ENCODE peak calls at places on chromosome 17, in four cellular contexts. G is RWPE2, N is right lobe of liver, O is upper lobe of left lung. X is an unnamed sample.

GRCh38 chr17:37570527-37571093 is 38.6 kb downstream of the SYNRG start:
- ATAC-seq in O (no peak), G (peak; percentile 100), N (peak; percentile 83), X (no peak)

GRCh38 chr17:21510686-21511367 is 134.7 kb downstream of the KCNJ12 start:
- ATAC-seq in N (peak; percentile 27), G (no peak), O (no peak), X (no peak)

GRCh38 chr17:8859029-8859803 is 8.3 kb downstream of the PIK3R6 start:
- ATAC-seq in O (no peak), N (peak; percentile 38), G (peak; percentile 22), X (no peak)

GRCh38 chr17:21058098-21058893 is 15.5 kb upstream of the USP22 start:
- ATAC-seq in O (no peak), N (no peak), G (peak; percentile 55), X (no peak)

GRCh38 chr17:81693491-81694360 is 9.4 kb upstream of the MRPL12 start:
- ATAC-seq in O (no peak), G (no peak), N (no peak), X (no peak)

GRCh38 chr17:17206913-17207368 is 808 bp upstream of the PLD6 start:
- ATAC-seq in N (no peak), O (no peak), G (no peak), X (peak; percentile 38)

GRCh38 chr17:44095388-44095646 is 24.8 kb downstream of the G6PC3 start:
- ATAC-seq in O (no peak), N (no peak), G (no peak), X (no peak)

GRCh38 chr17:46109603-46110189 is 83.5 kb downstream of the KANSL1 start:
- ATAC-seq in G (no peak), N (no peak), O (peak; percentile 39), X (no peak)

GRCh38 chr17:79165296-79165695 is 90.7 kb downstream of the ENGASE start:
- ATAC-seq in O (no peak), N (no peak), G (no peak), X (no peak)

GRCh38 chr17:17567631-17568030 is 23.9 kb downstream of the PEMT start:
- ATAC-seq in N (peak; percentile 35), O (no peak), G (no peak), X (peak; percentile 57)

GRCh38 chr17:18920911-18921441 is 31.0 kb upstream of the SLC5A10 start:
- ATAC-seq in G (peak; percentile 68), N (peak; percentile 70), O (no peak), X (no peak)

GRCh38 chr17:5485270-5486205 is at the start of gene DERL2:
- ATAC-seq in G (peak; percentile 4), N (peak; percentile 7), O (peak; percentile 0), X (peak; percentile 9)

GRCh38 chr17:52827526-52827925 is 669.0 kb upstream of the CA10 start:
- ATAC-seq in O (peak; percentile 80), N (peak; percentile 89), G (no peak), X (no peak)

GRCh38 chr17:82804442-82805191 is 35.2 kb downstream of the ZNF750 start:
- ATAC-seq in O (peak; percentile 69), N (no peak), G (no peak), X (peak; percentile 97)

GRCh38 chr17:69448431-69449102 is 34.1 kb downstream of the MAP2K6 start:
- ATAC-seq in O (no peak), N (peak; percentile 97), G (no peak), X (no peak)

GRCh38 chr17:41800601-41801373 is 11.0 kb downstream of the P3H4 start:
- ATAC-seq in N (no peak), G (peak; percentile 79), O (peak; percentile 82), X (peak; percentile 48)

GRCh38 chr17:50482516-50482915 is 3.9 kb downstream of the RSAD1 start:
- ATAC-seq in N (peak; percentile 73), G (peak; percentile 55), O (peak; percentile 87), X (peak; percentile 86)

GRCh38 chr17:14304222-14304844 is 3.5 kb downstream of the HS3ST3B1 start:
- ATAC-seq in G (no peak), N (no peak), O (no peak), X (no peak)
- H3K4me3 ChIP-seq in G (no peak overlapping the region), N (peak overlapping the region; percentile 86), O (peak overlapping the region; percentile 75), X (no peak overlapping the region)

GRCh38 chr17:76493505-76494167 is 7.6 kb downstream of the RHBDF2 start:
- ATAC-seq in O (no peak), N (no peak), G (no peak), X (no peak)

GRCh38 chr17:76491271-76492184 is 9.7 kb downstream of the RHBDF2 start:
- ATAC-seq in G (no peak), O (peak; percentile 2), N (peak; percentile 8), X (no peak)

GRCh38 chr17:76490112-76490710 is 11.0 kb downstream of the RHBDF2 start:
- ATAC-seq in N (no peak), G (no peak), O (no peak), X (no peak)

GRCh38 chr17:76492989-76493501 is 8.2 kb downstream of the RHBDF2 start:
- ATAC-seq in G (peak; percentile 76), O (peak; percentile 77), N (peak; percentile 50), X (peak; percentile 74)

GRCh38 chr17:76492250-76492988 is 8.8 kb downstream of the RHBDF2 start:
- ATAC-seq in G (no peak), O (peak; percentile 11), N (peak; percentile 8), X (no peak)
- H3K4me3 ChIP-seq in G (no peak overlapping the region), O (peak overlapping the region; percentile 27), N (no peak overlapping the region), X (no peak overlapping the region)

GRCh38 chr17:35537569-35538209 is at the start of gene SLFN12L:
- ATAC-seq in G (no peak), O (no peak), N (no peak), X (no peak)
- H3K4me3 ChIP-seq in G (no peak within 1 kb of the TSS), O (peak within 1 kb of the TSS; percentile 21), N (no peak within 1 kb of the TSS), X (no peak within 1 kb of the TSS)

GRCh38 chr17:61177351-61177750 is 222.3 kb upstream of the TBX2 start:
- ATAC-seq in O (no peak), G (no peak), N (no peak), X (no peak)
- H3K4me3 ChIP-seq in O (no peak overlapping the region), G (no peak overlapping the region), N (no peak overlapping the region), X (no peak overlapping the region)

X was measured in gastroesophageal sphincter.